ENCODE peak calls at places on chromosomes 13 and 19, in nine cellular contexts. P is aorta; O is fibroblast of mammary gland; R is neural progenitor cell; V is sigmoid colon; I is CD8-positive, alpha-beta memory T cell; Y is epithelial cell of esophagus; T is pancreas; E is foreskin fibroblast. A is an unnamed sample.
A peak's percentile ranks its signal among the peaks of the same experiment; 100 is the strongest.

GRCh38 chr13:31035162-31035951 is 102.9 kb downstream of the TEX26 start:
- DNase-seq in Y (no peak), V (no peak), E (peak; percentile 33), T (no peak), R (no peak), I (no peak), O (peak; percentile 57), P (no peak), A (peak; percentile 67)

GRCh38 chr13:94332360-94333040 is 147.0 kb downstream of the DCT start:
- DNase-seq in E (peak; percentile 53), Y (no peak), P (no peak), T (no peak), R (no peak), V (no peak), I (no peak), O (no peak), A (peak; percentile 77)

GRCh38 chr13:34357435-34358232 is 539.7 kb downstream of the RFC3 start:
- DNase-seq in T (no peak), P (peak; percentile 47), E (peak; percentile 90), I (no peak), R (peak; percentile 3), V (no peak), O (peak; percentile 73), Y (peak; percentile 80), A (peak; percentile 58)

GRCh38 chr13:31846182-31846938 is 107.0 kb downstream of the RXFP2 start:
- DNase-seq in I (peak; percentile 14), P (peak; percentile 92), E (peak; percentile 96), V (peak; percentile 89), O (peak; percentile 77), Y (peak; percentile 83), R (peak; percentile 96), T (peak; percentile 79), A (peak; percentile 86)

GRCh38 chr13:106990594-106990993 is 422.7 kb upstream of the ARGLU1 start:
- DNase-seq in Y (no peak), V (no peak), P (no peak), R (no peak), T (no peak), O (no peak), E (peak; percentile 10), I (no peak), A (peak; percentile 32)

GRCh38 chr13:73274147-73274546 is 215.3 kb downstream of the KLF5 start:
- DNase-seq in O (no peak), T (no peak), Y (no peak), R (no peak), I (no peak), P (no peak), E (no peak), V (no peak), A (no peak)

GRCh38 chr13:33761744-33762143 is 56.2 kb upstream of the RFC3 start:
- DNase-seq in Y (peak; percentile 8), P (no peak), R (peak; percentile 26), T (no peak), O (peak; percentile 11), E (peak; percentile 50), I (no peak), V (no peak), A (no peak)

GRCh38 chr19:45994456-45994988 is 745 bp upstream of the CCDC61 start:
- DNase-seq in E (peak; percentile 20), V (no peak), Y (peak; percentile 49), O (peak; percentile 23), R (no peak), P (no peak), I (no peak), T (no peak), A (peak; percentile 34)

GRCh38 chr19:10086032-10086903 is at the start of gene SHFL:
- DNase-seq in E (peak; percentile 87), R (peak; percentile 77), T (peak; percentile 81), Y (peak; percentile 58), V (peak; percentile 88), P (peak; percentile 85), I (peak; percentile 81), O (peak; percentile 36), A (peak; percentile 58)

GRCh38 chr13:23288564-23288963 is 107.8 kb downstream of the SGCG start:
- DNase-seq in V (no peak), O (no peak), R (no peak), T (no peak), I (no peak), P (no peak), Y (no peak), E (no peak), A (no peak)

GRCh38 chr19:47231215-47232054 is 436 bp upstream of the BBC3 start:
- DNase-seq in I (peak; percentile 84), O (peak; percentile 76), R (peak; percentile 90), V (peak; percentile 95), Y (peak; percentile 87), P (peak; percentile 94), E (peak; percentile 96), T (peak; percentile 97), A (peak; percentile 91)

GRCh38 chr13:41588899-41589298 is 131.5 kb downstream of the RGCC start:
- DNase-seq in I (no peak), R (no peak), E (peak; percentile 91), O (peak; percentile 98), P (no peak), Y (peak; percentile 89), V (no peak), T (no peak), A (peak; percentile 94)

GRCh38 chr19:34786236-34786635 is 13.2 kb upstream of the ZNF599 start:
- DNase-seq in P (no peak), R (no peak), V (no peak), Y (no peak), E (no peak), T (no peak), O (no peak), I (no peak), A (no peak)

GRCh38 chr19:5667751-5668271 is 12.5 kb downstream of the MICOS13 start:
- DNase-seq in V (no peak), Y (no peak), T (no peak), R (peak; percentile 40), O (no peak), P (no peak), I (no peak), E (no peak), A (no peak)

GRCh38 chr19:7705387-7706187 is 3.7 kb upstream of the FCER2 start:
- DNase-seq in T (no peak), V (peak; percentile 73), Y (no peak), E (no peak), O (no peak), R (no peak), I (peak; percentile 82), P (peak; percentile 81), A (no peak)

GRCh38 chr13:62300021-62300420 is 884.4 kb upstream of the PCDH20 start:
- DNase-seq in E (no peak), Y (no peak), P (no peak), V (no peak), O (no peak), I (no peak), T (no peak), R (no peak), A (no peak)

GRCh38 chr13:46071590-46072249 is 19.2 kb upstream of the ZC3H13 start:
- DNase-seq in R (no peak), T (no peak), O (no peak), I (no peak), Y (no peak), E (no peak), P (no peak), V (no peak), A (no peak)

GRCh38 chr19:46453661-46454060 is 17.7 kb downstream of the PNMA8A start:
- DNase-seq in E (no peak), I (no peak), O (no peak), T (no peak), Y (peak; percentile 94), R (no peak), V (no peak), P (no peak), A (no peak)

GRCh38 chr19:4636761-4637160 is 2.6 kb upstream of the TNFAIP8L1 start:
- DNase-seq in E (no peak), T (no peak), Y (no peak), P (no peak), O (no peak), R (no peak), I (no peak), V (no peak), A (no peak)
- H3K4me3 ChIP-seq in E (peak overlapping the region; percentile 43), T (no peak overlapping the region), Y (no peak overlapping the region), P (no peak overlapping the region), O (no peak overlapping the region), R (peak overlapping the region; percentile 53), I (peak overlapping the region; percentile 12), V (no peak overlapping the region), A (no peak overlapping the region)

GRCh38 chr19:13025819-13026477 is 30.7 kb downstream of the NFIX start:
- DNase-seq in T (no peak), E (no peak), O (no peak), P (no peak), I (no peak), V (no peak), R (no peak), Y (no peak), A (no peak)

GRCh38 chr19:13022859-13023636 is 27.8 kb downstream of the NFIX start:
- DNase-seq in O (peak; percentile 97), Y (peak; percentile 85), E (peak; percentile 97), R (peak; percentile 77), P (peak; percentile 91), V (peak; percentile 97), T (peak; percentile 64), I (no peak), A (peak; percentile 98)

GRCh38 chr19:13023666-13024065 is 28.4 kb downstream of the NFIX start:
- DNase-seq in E (peak; percentile 66), T (no peak), O (no peak), P (no peak), Y (no peak), I (no peak), R (no peak), V (no peak), A (peak; percentile 53)

GRCh38 chr19:13024958-13025653 is 29.8 kb downstream of the NFIX start:
- DNase-seq in V (peak; percentile 74), E (no peak), R (peak; percentile 51), T (no peak), Y (no peak), O (no peak), P (no peak), I (no peak), A (no peak)

GRCh38 chr19:13024126-13024957 is 29.1 kb downstream of the NFIX start:
- DNase-seq in E (peak; percentile 59), P (no peak), R (peak; percentile 50), T (no peak), I (no peak), Y (no peak), V (peak; percentile 77), O (no peak), A (no peak)
- H3K4me3 ChIP-seq in E (peak overlapping the region; percentile 67), P (peak overlapping the region; percentile 25), R (no peak overlapping the region), T (peak overlapping the region; percentile 13), I (no peak overlapping the region), Y (peak overlapping the region; percentile 46), V (peak overlapping the region; percentile 31), O (peak overlapping the region; percentile 53), A (peak overlapping the region; percentile 87)

DNA sequence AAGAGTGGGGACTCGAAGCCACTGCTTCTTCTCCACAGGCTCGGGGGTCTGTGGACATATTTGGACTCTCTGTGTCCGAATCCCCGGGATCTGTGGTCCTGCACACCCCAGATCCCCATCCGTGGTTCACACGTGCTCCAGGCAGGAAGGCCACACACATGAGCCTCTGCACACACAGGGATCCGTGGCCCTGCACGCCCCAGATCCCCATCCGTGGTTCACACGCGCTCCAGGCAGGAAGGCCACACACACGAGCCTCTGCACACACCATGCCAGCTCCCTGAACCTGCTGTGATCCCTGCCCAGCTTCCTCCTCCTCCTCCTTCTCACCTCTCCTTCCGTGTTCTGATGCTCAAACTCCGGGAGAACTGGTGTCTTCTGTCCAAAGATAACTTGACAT is 3.1 kb downstream of the TEX29 start:
- DNase-seq in V (peak; percentile 34), O (no peak), I (no peak), E (no peak), R (no peak), T (no peak), Y (no peak), P (peak; percentile 20), A (no peak)
- H3K4me3 ChIP-seq in V (no peak overlapping the region), O (no peak overlapping the region), I (no peak overlapping the region), E (no peak overlapping the region), R (no peak overlapping the region), T (no peak overlapping the region), Y (no peak overlapping the region), P (no peak overlapping the region), A (no peak overlapping the region)

GRCh38 chr19:28987177-28987576 is 225.8 kb downstream of the UQCRFS1 start:
- DNase-seq in V (no peak), E (no peak), Y (no peak), P (no peak), R (no peak), O (no peak), T (no peak), I (no peak), A (no peak)
- H3K4me3 ChIP-seq in V (no peak overlapping the region), E (no peak overlapping the region), Y (no peak overlapping the region), P (no peak overlapping the region), R (no peak overlapping the region), O (no peak overlapping the region), T (no peak overlapping the region), I (no peak overlapping the region), A (no peak overlapping the region)

A was measured in fibroblast of lung.